ENCODE peak calls at places on chromosomes 4 and X, in seven cellular contexts. One of them, this sample, is unnamed.

GRCh38 chr4:8035371-8035780 is 95.7 kb upstream of the AFAP1 start:
- DNase-seq in NK-92 treated with Interleukin-12 subunit alpha and Interleukin-12 subunit beta, amount 100 ng/mL, for 24 hours: no peak
- DNase-seq in bronchial epithelial cell: peak; percentile 50
- DNase-seq in AG09309: peak; percentile 51
- DNase-seq in astrocyte: peak; percentile 81
- DNase-seq in SW480: peak; percentile 76
- DNase-seq in MM.1S: peak; percentile 48
- DNase-seq in this sample: no peak

GRCh38 chr4:15681372-15682339 is at the start of gene FAM200B:
- DNase-seq in MM.1S: peak; percentile 98
- DNase-seq in NK-92 treated with Interleukin-12 subunit alpha and Interleukin-12 subunit beta, amount 100 ng/mL, for 24 hours: peak; percentile 97
- DNase-seq in AG09309: peak; percentile 89
- DNase-seq in SW480: peak; percentile 93
- DNase-seq in bronchial epithelial cell: peak; percentile 98
- DNase-seq in astrocyte: peak; percentile 93
- DNase-seq in this sample: peak; percentile 100

GRCh38 chr4:7747062-7747385 is 192.6 kb downstream of the AFAP1 start:
- DNase-seq in astrocyte: no peak
- DNase-seq in MM.1S: no peak
- DNase-seq in bronchial epithelial cell: no peak
- DNase-seq in SW480: no peak
- DNase-seq in AG09309: no peak
- DNase-seq in NK-92 treated with Interleukin-12 subunit alpha and Interleukin-12 subunit beta, amount 100 ng/mL, for 24 hours: no peak
- DNase-seq in this sample: peak; percentile 24

GRCh38 chr4:76059750-76060149 is 14.8 kb upstream of the ART3 start:
- DNase-seq in SW480: no peak
- DNase-seq in astrocyte: no peak
- DNase-seq in NK-92 treated with Interleukin-12 subunit alpha and Interleukin-12 subunit beta, amount 100 ng/mL, for 24 hours: no peak
- DNase-seq in AG09309: no peak
- DNase-seq in bronchial epithelial cell: peak; percentile 97
- DNase-seq in MM.1S: no peak
- DNase-seq in this sample: no peak

GRCh38 chr4:20256381-20256881 is 4.7 kb downstream of the SLIT2 start:
- DNase-seq in NK-92 treated with Interleukin-12 subunit alpha and Interleukin-12 subunit beta, amount 100 ng/mL, for 24 hours: no peak
- DNase-seq in astrocyte: no peak
- DNase-seq in AG09309: no peak
- DNase-seq in bronchial epithelial cell: no peak
- DNase-seq in SW480: no peak
- DNase-seq in MM.1S: no peak
- DNase-seq in this sample: no peak

GRCh38 chr4:73103799-73104503 is 34.4 kb upstream of the COX18 start:
- DNase-seq in MM.1S: no peak
- DNase-seq in bronchial epithelial cell: peak; percentile 4
- DNase-seq in NK-92 treated with Interleukin-12 subunit alpha and Interleukin-12 subunit beta, amount 100 ng/mL, for 24 hours: no peak
- DNase-seq in SW480: peak; percentile 58
- DNase-seq in astrocyte: no peak
- DNase-seq in AG09309: no peak
- DNase-seq in this sample: no peak

GRCh38 chr4:99405433-99406115 is 29.6 kb downstream of the ADH7 start:
- DNase-seq in MM.1S: peak; percentile 59
- DNase-seq in AG09309: no peak
- DNase-seq in bronchial epithelial cell: peak; percentile 72
- DNase-seq in SW480: peak; percentile 49
- DNase-seq in astrocyte: peak; percentile 43
- DNase-seq in NK-92 treated with Interleukin-12 subunit alpha and Interleukin-12 subunit beta, amount 100 ng/mL, for 24 hours: peak; percentile 0
- DNase-seq in this sample: peak; percentile 84

GRCh38 chr4:143188325-143189088 is 3.8 kb downstream of the USP38 start:
- DNase-seq in AG09309: no peak
- DNase-seq in bronchial epithelial cell: peak; percentile 40
- DNase-seq in SW480: no peak
- DNase-seq in astrocyte: no peak
- DNase-seq in MM.1S: no peak
- DNase-seq in NK-92 treated with Interleukin-12 subunit alpha and Interleukin-12 subunit beta, amount 100 ng/mL, for 24 hours: no peak
- DNase-seq in this sample: no peak

GRCh38 chr4:163866728-163867313 is 372.3 kb downstream of the TMA16 start:
- DNase-seq in AG09309: no peak
- DNase-seq in bronchial epithelial cell: peak; percentile 96
- DNase-seq in SW480: no peak
- DNase-seq in NK-92 treated with Interleukin-12 subunit alpha and Interleukin-12 subunit beta, amount 100 ng/mL, for 24 hours: no peak
- DNase-seq in astrocyte: peak; percentile 72
- DNase-seq in MM.1S: peak; percentile 19
- DNase-seq in this sample: no peak

GRCh38 chrX:72309297-72310071 is 3.8 kb upstream of the CITED1 start:
- DNase-seq in astrocyte: no peak
- DNase-seq in AG09309: no peak
- DNase-seq in NK-92 treated with Interleukin-12 subunit alpha and Interleukin-12 subunit beta, amount 100 ng/mL, for 24 hours: no peak
- DNase-seq in SW480: no peak
- DNase-seq in MM.1S: no peak
- DNase-seq in bronchial epithelial cell: no peak
- DNase-seq in this sample: no peak

GRCh38 chr4:184746532-184746870 is 12.6 kb upstream of the CENPU start:
- DNase-seq in NK-92 treated with Interleukin-12 subunit alpha and Interleukin-12 subunit beta, amount 100 ng/mL, for 24 hours: no peak
- DNase-seq in SW480: no peak
- DNase-seq in astrocyte: peak; percentile 82
- DNase-seq in MM.1S: no peak
- DNase-seq in AG09309: peak; percentile 77
- DNase-seq in bronchial epithelial cell: peak; percentile 84
- DNase-seq in this sample: no peak

GRCh38 chr4:80361329-80361900 is 25.9 kb downstream of the CFAP299 start:
- DNase-seq in SW480: peak; percentile 25
- DNase-seq in NK-92 treated with Interleukin-12 subunit alpha and Interleukin-12 subunit beta, amount 100 ng/mL, for 24 hours: no peak
- DNase-seq in MM.1S: peak; percentile 49
- DNase-seq in astrocyte: no peak
- DNase-seq in bronchial epithelial cell: peak; percentile 57
- DNase-seq in AG09309: no peak
- DNase-seq in this sample: no peak

GRCh38 chrX:34656842-34657780 is at the start of gene TMEM47:
- DNase-seq in AG09309: peak; percentile 28
- DNase-seq in MM.1S: no peak
- DNase-seq in SW480: peak; percentile 80
- DNase-seq in NK-92 treated with Interleukin-12 subunit alpha and Interleukin-12 subunit beta, amount 100 ng/mL, for 24 hours: no peak
- DNase-seq in bronchial epithelial cell: peak; percentile 53
- DNase-seq in astrocyte: peak; percentile 44
- DNase-seq in this sample: peak; percentile 71

GRCh38 chrX:129980540-129981206 is 1.8 kb upstream of the BCORL1 start:
- DNase-seq in SW480: no peak
- DNase-seq in AG09309: no peak
- DNase-seq in bronchial epithelial cell: no peak
- DNase-seq in MM.1S: no peak
- DNase-seq in NK-92 treated with Interleukin-12 subunit alpha and Interleukin-12 subunit beta, amount 100 ng/mL, for 24 hours: no peak
- DNase-seq in astrocyte: no peak
- DNase-seq in this sample: peak; percentile 73

GRCh38 chrX:19863237-19864223 is 23.9 kb downstream of the SH3KBP1 start:
- DNase-seq in SW480: no peak
- DNase-seq in astrocyte: peak; percentile 5
- DNase-seq in MM.1S: no peak
- DNase-seq in bronchial epithelial cell: peak; percentile 19
- DNase-seq in AG09309: no peak
- DNase-seq in NK-92 treated with Interleukin-12 subunit alpha and Interleukin-12 subunit beta, amount 100 ng/mL, for 24 hours: no peak
- DNase-seq in this sample: no peak

GRCh38 chr4:155787113-155787710 is 28.4 kb downstream of the GUCY1B1 start:
- DNase-seq in NK-92 treated with Interleukin-12 subunit alpha and Interleukin-12 subunit beta, amount 100 ng/mL, for 24 hours: no peak
- DNase-seq in astrocyte: no peak
- DNase-seq in MM.1S: peak; percentile 80
- DNase-seq in AG09309: no peak
- DNase-seq in SW480: peak; percentile 53
- DNase-seq in bronchial epithelial cell: peak; percentile 71
- DNase-seq in this sample: no peak

GRCh38 chr4:183447646-183448045 is 3.2 kb downstream of the CDKN2AIP start:
- DNase-seq in bronchial epithelial cell: no peak
- DNase-seq in SW480: no peak
- DNase-seq in MM.1S: no peak
- DNase-seq in astrocyte: no peak
- DNase-seq in NK-92 treated with Interleukin-12 subunit alpha and Interleukin-12 subunit beta, amount 100 ng/mL, for 24 hours: no peak
- DNase-seq in AG09309: no peak
- DNase-seq in this sample: no peak

GRCh38 chr4:34183916-34184315 is 2060.4 kb downstream of the ARAP2 start:
- DNase-seq in NK-92 treated with Interleukin-12 subunit alpha and Interleukin-12 subunit beta, amount 100 ng/mL, for 24 hours: no peak
- DNase-seq in astrocyte: peak; percentile 20
- DNase-seq in MM.1S: no peak
- DNase-seq in AG09309: no peak
- DNase-seq in SW480: no peak
- DNase-seq in bronchial epithelial cell: no peak
- DNase-seq in this sample: no peak

GRCh38 chr4:1472911-1473518 is 66.8 kb upstream of the NKX1-1 start:
- DNase-seq in bronchial epithelial cell: no peak
- DNase-seq in MM.1S: no peak
- DNase-seq in NK-92 treated with Interleukin-12 subunit alpha and Interleukin-12 subunit beta, amount 100 ng/mL, for 24 hours: no peak
- DNase-seq in AG09309: no peak
- DNase-seq in SW480: no peak
- DNase-seq in astrocyte: no peak
- DNase-seq in this sample: no peak

GRCh38 chrX:140817943-140818342 is 108.4 kb downstream of the LINC00632 start:
- DNase-seq in NK-92 treated with Interleukin-12 subunit alpha and Interleukin-12 subunit beta, amount 100 ng/mL, for 24 hours: no peak
- DNase-seq in SW480: peak; percentile 6
- DNase-seq in AG09309: peak; percentile 1
- DNase-seq in MM.1S: peak; percentile 57
- DNase-seq in astrocyte: peak; percentile 30
- DNase-seq in bronchial epithelial cell: peak; percentile 13
- DNase-seq in this sample: no peak

GRCh38 chr4:180913750-180914149 is 1329.5 kb upstream of the TENM3 start:
- DNase-seq in MM.1S: no peak
- DNase-seq in AG09309: peak; percentile 87
- DNase-seq in NK-92 treated with Interleukin-12 subunit alpha and Interleukin-12 subunit beta, amount 100 ng/mL, for 24 hours: no peak
- DNase-seq in astrocyte: peak; percentile 88
- DNase-seq in bronchial epithelial cell: peak; percentile 29
- DNase-seq in SW480: no peak
- DNase-seq in this sample: no peak

GRCh38 chr4:7154351-7154981 is 37.9 kb upstream of the SORCS2 start:
- DNase-seq in SW480: no peak
- DNase-seq in MM.1S: no peak
- DNase-seq in bronchial epithelial cell: no peak
- DNase-seq in AG09309: no peak
- DNase-seq in NK-92 treated with Interleukin-12 subunit alpha and Interleukin-12 subunit beta, amount 100 ng/mL, for 24 hours: no peak
- DNase-seq in astrocyte: no peak
- DNase-seq in this sample: no peak

GRCh38 chr4:79842162-79842561 is 230.9 kb downstream of the ANTXR2 start:
- DNase-seq in NK-92 treated with Interleukin-12 subunit alpha and Interleukin-12 subunit beta, amount 100 ng/mL, for 24 hours: no peak
- DNase-seq in bronchial epithelial cell: no peak
- DNase-seq in AG09309: no peak
- DNase-seq in SW480: no peak
- DNase-seq in astrocyte: no peak
- DNase-seq in MM.1S: no peak
- DNase-seq in this sample: no peak

GRCh38 chrX:136450050-136450830 is 37.5 kb upstream of the BRS3 start:
- DNase-seq in astrocyte: no peak
- DNase-seq in AG09309: no peak
- DNase-seq in MM.1S: no peak
- DNase-seq in bronchial epithelial cell: peak; percentile 20
- DNase-seq in SW480: no peak
- DNase-seq in NK-92 treated with Interleukin-12 subunit alpha and Interleukin-12 subunit beta, amount 100 ng/mL, for 24 hours: no peak
- DNase-seq in this sample: no peak

GRCh38 chr4:177441061-177441802 is 1.0 kb downstream of the AGA start:
- DNase-seq in NK-92 treated with Interleukin-12 subunit alpha and Interleukin-12 subunit beta, amount 100 ng/mL, for 24 hours: no peak
- DNase-seq in SW480: no peak
- DNase-seq in AG09309: no peak
- DNase-seq in MM.1S: peak; percentile 44
- DNase-seq in astrocyte: peak; percentile 26
- DNase-seq in bronchial epithelial cell: peak; percentile 37
- DNase-seq in this sample: peak; percentile 13

GRCh38 chr4:183097251-183098079 is 1.6 kb upstream of the WWC2 start:
- DNase-seq in AG09309: no peak
- DNase-seq in bronchial epithelial cell: no peak
- DNase-seq in SW480: no peak
- DNase-seq in MM.1S: no peak
- DNase-seq in astrocyte: no peak
- DNase-seq in NK-92 treated with Interleukin-12 subunit alpha and Interleukin-12 subunit beta, amount 100 ng/mL, for 24 hours: no peak
- DNase-seq in this sample: peak; percentile 11

GRCh38 chr4:158020175-158020574 is 152.7 kb downstream of the GASK1B start:
- DNase-seq in AG09309: peak; percentile 62
- DNase-seq in NK-92 treated with Interleukin-12 subunit alpha and Interleukin-12 subunit beta, amount 100 ng/mL, for 24 hours: no peak
- DNase-seq in astrocyte: peak; percentile 92
- DNase-seq in SW480: peak; percentile 18
- DNase-seq in bronchial epithelial cell: peak; percentile 84
- DNase-seq in MM.1S: no peak
- DNase-seq in this sample: peak; percentile 18

GRCh38 chr4:89307446-89308160 is at the start of gene GPRIN3:
- DNase-seq in SW480: no peak
- DNase-seq in NK-92 treated with Interleukin-12 subunit alpha and Interleukin-12 subunit beta, amount 100 ng/mL, for 24 hours: no peak
- DNase-seq in astrocyte: peak; percentile 23
- DNase-seq in bronchial epithelial cell: no peak
- DNase-seq in AG09309: no peak
- DNase-seq in MM.1S: peak; percentile 65
- DNase-seq in this sample: peak; percentile 66

GRCh38 chr4:8316251-8316771 is 46.8 kb downstream of the HTRA3 start:
- DNase-seq in AG09309: no peak
- DNase-seq in SW480: no peak
- DNase-seq in MM.1S: no peak
- DNase-seq in astrocyte: no peak
- DNase-seq in NK-92 treated with Interleukin-12 subunit alpha and Interleukin-12 subunit beta, amount 100 ng/mL, for 24 hours: no peak
- DNase-seq in bronchial epithelial cell: no peak
- DNase-seq in this sample: no peak

GRCh38 chr4:8728536-8729407 is 136.2 kb downstream of the CPZ start:
- DNase-seq in SW480: no peak
- DNase-seq in astrocyte: no peak
- DNase-seq in AG09309: no peak
- DNase-seq in bronchial epithelial cell: no peak
- DNase-seq in MM.1S: no peak
- DNase-seq in NK-92 treated with Interleukin-12 subunit alpha and Interleukin-12 subunit beta, amount 100 ng/mL, for 24 hours: no peak
- DNase-seq in this sample: peak; percentile 3

GRCh38 chr4:73440653-73441052 is 4.6 kb downstream of the AFP start:
- DNase-seq in AG09309: no peak
- DNase-seq in SW480: no peak
- DNase-seq in NK-92 treated with Interleukin-12 subunit alpha and Interleukin-12 subunit beta, amount 100 ng/mL, for 24 hours: no peak
- DNase-seq in MM.1S: no peak
- DNase-seq in astrocyte: no peak
- DNase-seq in bronchial epithelial cell: no peak
- DNase-seq in this sample: no peak

GRCh38 chr4:168674869-168675268 is 178.0 kb downstream of the PALLD start:
- DNase-seq in NK-92 treated with Interleukin-12 subunit alpha and Interleukin-12 subunit beta, amount 100 ng/mL, for 24 hours: no peak
- DNase-seq in AG09309: no peak
- DNase-seq in SW480: no peak
- DNase-seq in bronchial epithelial cell: no peak
- DNase-seq in MM.1S: no peak
- DNase-seq in astrocyte: no peak
- DNase-seq in this sample: no peak

GRCh38 chr4:153427363-153428071 is 38.6 kb upstream of the TMEM131L start:
- DNase-seq in AG09309: peak; percentile 52
- DNase-seq in NK-92 treated with Interleukin-12 subunit alpha and Interleukin-12 subunit beta, amount 100 ng/mL, for 24 hours: no peak
- DNase-seq in MM.1S: no peak
- DNase-seq in SW480: no peak
- DNase-seq in bronchial epithelial cell: peak; percentile 22
- DNase-seq in astrocyte: peak; percentile 69
- DNase-seq in this sample: no peak

GRCh38 chrX:47863187-47863586 is 26.5 kb downstream of the ZNF81 start:
- DNase-seq in bronchial epithelial cell: peak; percentile 42
- DNase-seq in SW480: no peak
- DNase-seq in MM.1S: no peak
- DNase-seq in AG09309: no peak
- DNase-seq in NK-92 treated with Interleukin-12 subunit alpha and Interleukin-12 subunit beta, amount 100 ng/mL, for 24 hours: no peak
- DNase-seq in astrocyte: no peak
- DNase-seq in this sample: no peak

GRCh38 chr4:152805071-152805650 is 25.4 kb downstream of the ARFIP1 start:
- DNase-seq in astrocyte: no peak
- DNase-seq in MM.1S: no peak
- DNase-seq in bronchial epithelial cell: no peak
- DNase-seq in AG09309: no peak
- DNase-seq in SW480: no peak
- DNase-seq in NK-92 treated with Interleukin-12 subunit alpha and Interleukin-12 subunit beta, amount 100 ng/mL, for 24 hours: no peak
- DNase-seq in this sample: no peak

GRCh38 chr4:159434496-159435241 is 331.8 kb downstream of the RAPGEF2 start:
- DNase-seq in NK-92 treated with Interleukin-12 subunit alpha and Interleukin-12 subunit beta, amount 100 ng/mL, for 24 hours: no peak
- DNase-seq in AG09309: peak; percentile 16
- DNase-seq in bronchial epithelial cell: peak; percentile 94
- DNase-seq in SW480: no peak
- DNase-seq in MM.1S: no peak
- DNase-seq in astrocyte: peak; percentile 27
- DNase-seq in this sample: no peak

GRCh38 chr4:31539279-31540074 is 819.3 kb downstream of the PCDH7 start:
- DNase-seq in MM.1S: no peak
- DNase-seq in bronchial epithelial cell: no peak
- DNase-seq in NK-92 treated with Interleukin-12 subunit alpha and Interleukin-12 subunit beta, amount 100 ng/mL, for 24 hours: no peak
- DNase-seq in astrocyte: peak; percentile 1
- DNase-seq in AG09309: no peak
- DNase-seq in SW480: no peak
- DNase-seq in this sample: no peak

GRCh38 chr4:8269535-8270417 is at the start of gene HTRA3:
- DNase-seq in astrocyte: no peak
- DNase-seq in MM.1S: no peak
- DNase-seq in SW480: peak; percentile 24
- DNase-seq in NK-92 treated with Interleukin-12 subunit alpha and Interleukin-12 subunit beta, amount 100 ng/mL, for 24 hours: no peak
- DNase-seq in AG09309: no peak
- DNase-seq in bronchial epithelial cell: no peak
- DNase-seq in this sample: peak; percentile 35

This sample was measured in transverse colon.